ENCODE peak calls at places on chromosome 9, in five cellular contexts. One of them, this sample, is unnamed.

GRCh38 chr9:121675969-121676822 is 24.8 kb downstream of the DAB2IP start:
- DNase-seq in mesothelial cell of epicardium: no peak
- DNase-seq in heart right ventricle: no peak
- DNase-seq in CD8-positive, alpha-beta T cell: no peak
- DNase-seq in RWPE1: no peak
- DNase-seq in this sample: no peak

GRCh38 chr9:8553444-8553843 is 753.9 kb upstream of the DMAC1 start:
- DNase-seq in mesothelial cell of epicardium: no peak
- DNase-seq in heart right ventricle: no peak
- DNase-seq in CD8-positive, alpha-beta T cell: no peak
- DNase-seq in RWPE1: no peak
- DNase-seq in this sample: no peak

GRCh38 chr9:136011703-136012496 is 50.7 kb upstream of the UBAC1 start:
- DNase-seq in mesothelial cell of epicardium: no peak
- DNase-seq in CD8-positive, alpha-beta T cell: no peak
- DNase-seq in heart right ventricle: peak; percentile 89
- DNase-seq in RWPE1: no peak
- DNase-seq in this sample: no peak

GRCh38 chr9:68898781-68899439 is 115.0 kb downstream of the PRKACG start:
- DNase-seq in mesothelial cell of epicardium: no peak
- DNase-seq in RWPE1: no peak
- DNase-seq in heart right ventricle: no peak
- DNase-seq in CD8-positive, alpha-beta T cell: no peak
- DNase-seq in this sample: no peak

GRCh38 chr9:118578467-118578866 is 790.8 kb downstream of the BRINP1 start:
- DNase-seq in mesothelial cell of epicardium: no peak
- DNase-seq in RWPE1: peak; percentile 31
- DNase-seq in heart right ventricle: no peak
- DNase-seq in CD8-positive, alpha-beta T cell: no peak
- DNase-seq in this sample: no peak

GRCh38 chr9:72816666-72817065 is 136.2 kb downstream of the ALDH1A1 start:
- DNase-seq in mesothelial cell of epicardium: no peak
- DNase-seq in RWPE1: no peak
- DNase-seq in heart right ventricle: no peak
- DNase-seq in CD8-positive, alpha-beta T cell: no peak
- DNase-seq in this sample: no peak

GRCh38 chr9:122239722-122240121 is 11.0 kb upstream of the LHX6 start:
- DNase-seq in RWPE1: no peak
- DNase-seq in CD8-positive, alpha-beta T cell: no peak
- DNase-seq in mesothelial cell of epicardium: no peak
- DNase-seq in heart right ventricle: peak; percentile 59
- DNase-seq in this sample: no peak

GRCh38 chr9:133371261-133371711 is 4.6 kb downstream of the SURF4 start:
- DNase-seq in CD8-positive, alpha-beta T cell: peak; percentile 45
- DNase-seq in mesothelial cell of epicardium: no peak
- DNase-seq in heart right ventricle: no peak
- DNase-seq in RWPE1: no peak
- DNase-seq in this sample: no peak

GRCh38 chr9:130627051-130627450 is 37.3 kb upstream of the PRDM12 start:
- DNase-seq in CD8-positive, alpha-beta T cell: no peak
- DNase-seq in mesothelial cell of epicardium: no peak
- DNase-seq in heart right ventricle: no peak
- DNase-seq in RWPE1: no peak
- DNase-seq in this sample: no peak

GRCh38 chr9:32716439-32716838 is 66.9 kb upstream of the TMEM215 start:
- DNase-seq in mesothelial cell of epicardium: no peak
- DNase-seq in CD8-positive, alpha-beta T cell: no peak
- DNase-seq in heart right ventricle: no peak
- DNase-seq in RWPE1: no peak
- DNase-seq in this sample: no peak

GRCh38 chr9:4559238-4560182 is 69.2 kb downstream of the SLC1A1 start:
- DNase-seq in mesothelial cell of epicardium: no peak
- DNase-seq in CD8-positive, alpha-beta T cell: no peak
- DNase-seq in heart right ventricle: no peak
- DNase-seq in RWPE1: no peak
- DNase-seq in this sample: no peak

GRCh38 chr9:96875460-96876142 is 21.3 kb upstream of the ZNF782 start:
- DNase-seq in heart right ventricle: peak; percentile 9
- DNase-seq in RWPE1: peak; percentile 92
- DNase-seq in CD8-positive, alpha-beta T cell: peak; percentile 15
- DNase-seq in mesothelial cell of epicardium: peak; percentile 88
- DNase-seq in this sample: peak; percentile 80

GRCh38 chr9:69380301-69380700 is 55.3 kb downstream of the ENTREP1 start:
- DNase-seq in CD8-positive, alpha-beta T cell: no peak
- DNase-seq in heart right ventricle: no peak
- DNase-seq in RWPE1: no peak
- DNase-seq in mesothelial cell of epicardium: no peak
- DNase-seq in this sample: no peak

GRCh38 chr9:76759726-76760125 is 4.5 kb upstream of the PCA3 start:
- DNase-seq in CD8-positive, alpha-beta T cell: no peak
- DNase-seq in mesothelial cell of epicardium: no peak
- DNase-seq in RWPE1: no peak
- DNase-seq in heart right ventricle: no peak
- DNase-seq in this sample: no peak

GRCh38 chr9:86577420-86578333 is 223.5 kb upstream of the TUT7 start:
- DNase-seq in RWPE1: no peak
- DNase-seq in CD8-positive, alpha-beta T cell: no peak
- DNase-seq in heart right ventricle: no peak
- DNase-seq in mesothelial cell of epicardium: no peak
- DNase-seq in this sample: no peak

GRCh38 chr9:92404437-92404836 is at the start of gene OGN:
- DNase-seq in CD8-positive, alpha-beta T cell: no peak
- DNase-seq in mesothelial cell of epicardium: no peak
- DNase-seq in heart right ventricle: no peak
- DNase-seq in RWPE1: no peak
- DNase-seq in this sample: no peak

GRCh38 chr9:70823284-70823683 is 298.1 kb downstream of the TRPM3 start:
- DNase-seq in mesothelial cell of epicardium: no peak
- DNase-seq in CD8-positive, alpha-beta T cell: no peak
- DNase-seq in heart right ventricle: no peak
- DNase-seq in RWPE1: no peak
- DNase-seq in this sample: no peak

GRCh38 chr9:105280730-105281129 is 36.3 kb downstream of the SLC44A1 start:
- DNase-seq in RWPE1: peak; percentile 82
- DNase-seq in mesothelial cell of epicardium: no peak
- DNase-seq in CD8-positive, alpha-beta T cell: no peak
- DNase-seq in heart right ventricle: no peak
- DNase-seq in this sample: no peak

GRCh38 chr9:81861644-81862043 is 66.6 kb upstream of the SPATA31D4 start:
- DNase-seq in mesothelial cell of epicardium: no peak
- DNase-seq in RWPE1: peak; percentile 91
- DNase-seq in heart right ventricle: no peak
- DNase-seq in CD8-positive, alpha-beta T cell: no peak
- DNase-seq in this sample: no peak

GRCh38 chr9:91580136-91580535 is 156.5 kb upstream of the NFIL3 start:
- DNase-seq in CD8-positive, alpha-beta T cell: no peak
- DNase-seq in heart right ventricle: no peak
- DNase-seq in mesothelial cell of epicardium: no peak
- DNase-seq in RWPE1: peak; percentile 48
- DNase-seq in this sample: no peak

GRCh38 chr9:18320046-18320445 is 153.9 kb upstream of the ADAMTSL1 start:
- DNase-seq in RWPE1: no peak
- DNase-seq in heart right ventricle: no peak
- DNase-seq in mesothelial cell of epicardium: no peak
- DNase-seq in CD8-positive, alpha-beta T cell: no peak
- DNase-seq in this sample: no peak

GRCh38 chr9:99954841-99955240 is 48.4 kb downstream of the STX17 start:
- DNase-seq in CD8-positive, alpha-beta T cell: no peak
- DNase-seq in RWPE1: no peak
- DNase-seq in mesothelial cell of epicardium: no peak
- DNase-seq in heart right ventricle: no peak
- DNase-seq in this sample: no peak

GRCh38 chr9:117746263-117746662 is 42.1 kb downstream of the TLR4 start:
- DNase-seq in mesothelial cell of epicardium: no peak
- DNase-seq in CD8-positive, alpha-beta T cell: no peak
- DNase-seq in heart right ventricle: no peak
- DNase-seq in RWPE1: no peak
- DNase-seq in this sample: no peak

GRCh38 chr9:125430611-125431305 is 169.1 kb downstream of the GAPVD1 start:
- DNase-seq in RWPE1: no peak
- DNase-seq in heart right ventricle: no peak
- DNase-seq in CD8-positive, alpha-beta T cell: no peak
- DNase-seq in mesothelial cell of epicardium: no peak
- DNase-seq in this sample: no peak

GRCh38 chr9:3856592-3856991 is 330.8 kb upstream of the RFX3 start:
- DNase-seq in RWPE1: no peak
- DNase-seq in mesothelial cell of epicardium: no peak
- DNase-seq in CD8-positive, alpha-beta T cell: no peak
- DNase-seq in heart right ventricle: no peak
- DNase-seq in this sample: no peak

GRCh38 chr9:11269036-11269435 is 656.2 kb upstream of the PTPRD start:
- DNase-seq in mesothelial cell of epicardium: no peak
- DNase-seq in CD8-positive, alpha-beta T cell: no peak
- DNase-seq in heart right ventricle: no peak
- DNase-seq in RWPE1: no peak
- DNase-seq in this sample: no peak

GRCh38 chr9:104232781-104233341 is 138.8 kb downstream of the SMC2 start:
- DNase-seq in heart right ventricle: no peak
- DNase-seq in RWPE1: peak; percentile 42
- DNase-seq in CD8-positive, alpha-beta T cell: no peak
- DNase-seq in mesothelial cell of epicardium: no peak
- DNase-seq in this sample: no peak

GRCh38 chr9:16867571-16868311 is 2.7 kb downstream of the BNC2 start:
- DNase-seq in CD8-positive, alpha-beta T cell: no peak
- DNase-seq in heart right ventricle: no peak
- DNase-seq in mesothelial cell of epicardium: no peak
- DNase-seq in RWPE1: no peak
- DNase-seq in this sample: no peak

GRCh38 chr9:93264338-93265125 is 80.6 kb downstream of the WNK2 start:
- DNase-seq in mesothelial cell of epicardium: peak; percentile 32
- DNase-seq in heart right ventricle: no peak
- DNase-seq in CD8-positive, alpha-beta T cell: no peak
- DNase-seq in RWPE1: no peak
- DNase-seq in this sample: no peak

GRCh38 chr9:33044677-33045282 is 19.7 kb downstream of the DNAJA1 start:
- DNase-seq in mesothelial cell of epicardium: no peak
- DNase-seq in CD8-positive, alpha-beta T cell: no peak
- DNase-seq in RWPE1: peak; percentile 48
- DNase-seq in heart right ventricle: peak; percentile 15
- DNase-seq in this sample: no peak

GRCh38 chr9:131420913-131421312 is 27.0 kb downstream of the PRRC2B start:
- DNase-seq in heart right ventricle: no peak
- DNase-seq in mesothelial cell of epicardium: no peak
- DNase-seq in RWPE1: peak; percentile 36
- DNase-seq in CD8-positive, alpha-beta T cell: no peak
- DNase-seq in this sample: no peak

GRCh38 chr9:132731230-132731629 is 61.0 kb downstream of the GTF3C4 start:
- DNase-seq in CD8-positive, alpha-beta T cell: no peak
- DNase-seq in RWPE1: no peak
- DNase-seq in heart right ventricle: no peak
- DNase-seq in mesothelial cell of epicardium: no peak
- DNase-seq in this sample: no peak

GRCh38 chr9:116074658-116075057 is 78.9 kb upstream of the PAPPA start:
- DNase-seq in heart right ventricle: no peak
- DNase-seq in CD8-positive, alpha-beta T cell: no peak
- DNase-seq in RWPE1: peak; percentile 36
- DNase-seq in mesothelial cell of epicardium: no peak
- DNase-seq in this sample: no peak

GRCh38 chr9:109652971-109653370 is 127.0 kb upstream of the PALM2AKAP2 start:
- DNase-seq in heart right ventricle: peak; percentile 17
- DNase-seq in mesothelial cell of epicardium: no peak
- DNase-seq in CD8-positive, alpha-beta T cell: no peak
- DNase-seq in RWPE1: peak; percentile 83
- DNase-seq in this sample: no peak
- TF ChIP-seq CTCF in heart right ventricle: peak; percentile 64
- TF ChIP-seq CTCF in mesothelial cell of epicardium: no peak
- TF ChIP-seq CTCF in CD8-positive, alpha-beta T cell: no peak
- TF ChIP-seq CTCF in RWPE1: peak; percentile 64
- TF ChIP-seq CTCF in this sample: peak; percentile 53

GRCh38 chr9:38000735-38001134 is 68.3 kb downstream of the SHB start:
- DNase-seq in RWPE1: no peak
- DNase-seq in CD8-positive, alpha-beta T cell: no peak
- DNase-seq in mesothelial cell of epicardium: no peak
- DNase-seq in heart right ventricle: no peak
- DNase-seq in this sample: no peak

GRCh38 chr9:37998881-37999311 is 70.1 kb downstream of the SHB start:
- DNase-seq in CD8-positive, alpha-beta T cell: no peak
- DNase-seq in RWPE1: no peak
- DNase-seq in mesothelial cell of epicardium: no peak
- DNase-seq in heart right ventricle: peak; percentile 40
- DNase-seq in this sample: no peak

GRCh38 chr9:37999501-38000189 is 69.4 kb downstream of the SHB start:
- DNase-seq in heart right ventricle: no peak
- DNase-seq in RWPE1: peak; percentile 80
- DNase-seq in CD8-positive, alpha-beta T cell: no peak
- DNase-seq in mesothelial cell of epicardium: no peak
- DNase-seq in this sample: no peak

GRCh38 chr9:38001430-38001829 is 67.6 kb downstream of the SHB start:
- DNase-seq in CD8-positive, alpha-beta T cell: no peak
- DNase-seq in RWPE1: no peak
- DNase-seq in mesothelial cell of epicardium: no peak
- DNase-seq in heart right ventricle: no peak
- DNase-seq in this sample: no peak

GRCh38 chr9:38000332-38000731 is 68.7 kb downstream of the SHB start:
- DNase-seq in CD8-positive, alpha-beta T cell: no peak
- DNase-seq in RWPE1: no peak
- DNase-seq in mesothelial cell of epicardium: no peak
- DNase-seq in heart right ventricle: no peak
- DNase-seq in this sample: no peak
- TF ChIP-seq CTCF in CD8-positive, alpha-beta T cell: no peak
- TF ChIP-seq CTCF in RWPE1: no peak
- TF ChIP-seq CTCF in mesothelial cell of epicardium: no peak
- TF ChIP-seq CTCF in heart right ventricle: no peak
- TF ChIP-seq CTCF in this sample: no peak

DNA sequence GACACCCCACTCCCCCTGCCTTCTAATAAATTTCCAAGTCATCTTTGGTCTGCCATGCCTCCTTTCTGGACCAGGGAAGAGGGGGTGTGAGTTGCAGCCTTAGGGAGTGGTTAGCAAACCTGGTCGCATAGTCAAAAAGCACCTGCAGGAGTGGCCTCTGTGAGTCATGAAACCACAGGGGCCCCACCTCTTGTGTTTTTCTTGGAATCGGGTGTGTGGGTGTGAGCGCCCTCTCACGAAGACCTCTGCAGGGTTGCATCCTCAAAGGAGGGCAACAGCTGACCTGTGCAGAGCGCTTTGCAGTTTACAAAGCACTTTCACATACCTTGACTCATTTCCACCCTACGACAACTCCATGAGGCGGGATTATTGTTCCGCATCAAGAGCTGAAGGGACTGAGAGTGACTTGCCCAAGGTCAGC is 36.8 kb upstream of the TEX48 start:
- DNase-seq in mesothelial cell of epicardium: no peak
- DNase-seq in CD8-positive, alpha-beta T cell: peak; percentile 61
- DNase-seq in RWPE1: peak; percentile 90
- DNase-seq in heart right ventricle: no peak
- DNase-seq in this sample: no peak
- TF ChIP-seq CTCF in mesothelial cell of epicardium: no peak
- TF ChIP-seq CTCF in CD8-positive, alpha-beta T cell: no peak
- TF ChIP-seq CTCF in RWPE1: no peak
- TF ChIP-seq CTCF in heart right ventricle: no peak
- TF ChIP-seq CTCF in this sample: no peak

DNA sequence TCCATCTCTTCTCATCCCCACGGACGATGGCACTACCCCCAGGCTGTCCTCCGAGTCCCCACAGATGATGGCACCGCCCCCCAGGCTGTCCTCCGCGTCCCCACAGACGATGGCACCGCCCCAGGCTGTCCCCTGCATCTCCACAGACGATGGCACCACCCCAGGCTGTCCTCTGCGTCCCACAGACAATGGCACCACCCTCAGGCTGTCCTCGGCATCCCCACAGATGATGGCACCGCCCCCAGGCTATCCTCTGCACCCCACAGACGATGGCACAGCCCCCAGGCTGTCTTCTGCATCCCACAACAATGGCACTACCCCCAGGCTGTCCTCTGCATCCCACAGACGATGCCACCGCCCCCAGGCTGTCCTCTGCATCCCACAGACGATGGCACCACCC is 57.4 kb upstream of the PTCH1 start:
- DNase-seq in heart right ventricle: no peak
- DNase-seq in RWPE1: no peak
- DNase-seq in CD8-positive, alpha-beta T cell: no peak
- DNase-seq in mesothelial cell of epicardium: no peak
- DNase-seq in this sample: no peak
- TF ChIP-seq CTCF in heart right ventricle: no peak
- TF ChIP-seq CTCF in RWPE1: no peak
- TF ChIP-seq CTCF in CD8-positive, alpha-beta T cell: no peak
- TF ChIP-seq CTCF in mesothelial cell of epicardium: no peak
- TF ChIP-seq CTCF in this sample: no peak

This sample was measured in neural crest cell.